ENCODE peak calls at places on chromosomes 2 and 18, in seven cellular contexts. One of them, this sample, is unnamed.

GRCh38 chr2:235357881-235358280 is 136.0 kb upstream of the AGAP1 start:
- DNase-seq in lung: no peak
- DNase-seq in upper lobe of right lung: no peak
- DNase-seq in Peyer's patch: no peak
- DNase-seq in PC-9: no peak
- DNase-seq in heart right ventricle: no peak
- DNase-seq in CD8-positive, alpha-beta T cell: no peak
- DNase-seq in this sample: no peak

GRCh38 chr2:33214436-33214835 is 262.0 kb upstream of the RASGRP3 start:
- DNase-seq in lung: no peak
- DNase-seq in upper lobe of right lung: no peak
- DNase-seq in Peyer's patch: no peak
- DNase-seq in PC-9: no peak
- DNase-seq in heart right ventricle: peak; percentile 51
- DNase-seq in CD8-positive, alpha-beta T cell: no peak
- DNase-seq in this sample: no peak

GRCh38 chr2:1153959-1154358 is 203.3 kb downstream of the SNTG2 start:
- DNase-seq in lung: no peak
- DNase-seq in upper lobe of right lung: peak; percentile 66
- DNase-seq in Peyer's patch: no peak
- DNase-seq in PC-9: no peak
- DNase-seq in heart right ventricle: peak; percentile 70
- DNase-seq in CD8-positive, alpha-beta T cell: no peak
- DNase-seq in this sample: no peak

GRCh38 chr18:72155327-72155726 is 388.8 kb downstream of the CBLN2 start:
- DNase-seq in lung: no peak
- DNase-seq in upper lobe of right lung: no peak
- DNase-seq in Peyer's patch: no peak
- DNase-seq in PC-9: no peak
- DNase-seq in heart right ventricle: no peak
- DNase-seq in CD8-positive, alpha-beta T cell: no peak
- DNase-seq in this sample: no peak

GRCh38 chr2:206125914-206126313 is 33.3 kb downstream of the NDUFS1 start:
- DNase-seq in lung: no peak
- DNase-seq in upper lobe of right lung: no peak
- DNase-seq in Peyer's patch: no peak
- DNase-seq in PC-9: no peak
- DNase-seq in heart right ventricle: no peak
- DNase-seq in CD8-positive, alpha-beta T cell: no peak
- DNase-seq in this sample: no peak

GRCh38 chr2:237259201-237259600 is 154.8 kb downstream of the COL6A3 start:
- DNase-seq in lung: no peak
- DNase-seq in upper lobe of right lung: no peak
- DNase-seq in Peyer's patch: no peak
- DNase-seq in PC-9: no peak
- DNase-seq in heart right ventricle: no peak
- DNase-seq in CD8-positive, alpha-beta T cell: no peak
- DNase-seq in this sample: no peak

GRCh38 chr2:104794416-104794815 is 59.5 kb upstream of the POU3F3 start:
- DNase-seq in lung: no peak
- DNase-seq in upper lobe of right lung: no peak
- DNase-seq in Peyer's patch: no peak
- DNase-seq in PC-9: no peak
- DNase-seq in heart right ventricle: no peak
- DNase-seq in CD8-positive, alpha-beta T cell: no peak
- DNase-seq in this sample: no peak

GRCh38 chr2:233025706-233026105 is 6.8 kb upstream of the NEU2 start:
- DNase-seq in lung: no peak
- DNase-seq in upper lobe of right lung: no peak
- DNase-seq in Peyer's patch: no peak
- DNase-seq in PC-9: no peak
- DNase-seq in heart right ventricle: no peak
- DNase-seq in CD8-positive, alpha-beta T cell: no peak
- DNase-seq in this sample: no peak

GRCh38 chr2:208042041-208042440 is 16.7 kb upstream of the PLEKHM3 start:
- DNase-seq in lung: no peak
- DNase-seq in upper lobe of right lung: no peak
- DNase-seq in Peyer's patch: no peak
- DNase-seq in PC-9: no peak
- DNase-seq in heart right ventricle: no peak
- DNase-seq in CD8-positive, alpha-beta T cell: no peak
- DNase-seq in this sample: no peak

GRCh38 chr2:206113148-206113547 is 27.2 kb upstream of the INO80D start:
- DNase-seq in lung: no peak
- DNase-seq in upper lobe of right lung: no peak
- DNase-seq in Peyer's patch: no peak
- DNase-seq in PC-9: no peak
- DNase-seq in heart right ventricle: no peak
- DNase-seq in CD8-positive, alpha-beta T cell: no peak
- DNase-seq in this sample: no peak

GRCh38 chr2:219739061-219739460 is 111.6 kb downstream of the SLC4A3 start:
- DNase-seq in lung: no peak
- DNase-seq in upper lobe of right lung: no peak
- DNase-seq in Peyer's patch: no peak
- DNase-seq in PC-9: no peak
- DNase-seq in heart right ventricle: no peak
- DNase-seq in CD8-positive, alpha-beta T cell: no peak
- DNase-seq in this sample: no peak

GRCh38 chr2:26008851-26009566 is 24.9 kb upstream of the RAB10 start:
- DNase-seq in lung: peak; percentile 78
- DNase-seq in upper lobe of right lung: peak; percentile 69
- DNase-seq in Peyer's patch: peak; percentile 79
- DNase-seq in PC-9: peak; percentile 85
- DNase-seq in heart right ventricle: peak; percentile 52
- DNase-seq in CD8-positive, alpha-beta T cell: no peak
- DNase-seq in this sample: no peak

GRCh38 chr2:236120006-236120740 is 48.0 kb downstream of the GBX2 start:
- DNase-seq in lung: no peak
- DNase-seq in upper lobe of right lung: no peak
- DNase-seq in Peyer's patch: no peak
- DNase-seq in PC-9: no peak
- DNase-seq in heart right ventricle: no peak
- DNase-seq in CD8-positive, alpha-beta T cell: no peak
- DNase-seq in this sample: no peak

GRCh38 chr18:46859855-46860254 is 57.5 kb downstream of the PIAS2 start:
- DNase-seq in lung: no peak
- DNase-seq in upper lobe of right lung: no peak
- DNase-seq in Peyer's patch: no peak
- DNase-seq in PC-9: no peak
- DNase-seq in heart right ventricle: no peak
- DNase-seq in CD8-positive, alpha-beta T cell: no peak
- DNase-seq in this sample: no peak

GRCh38 chr18:55419939-55420664 is 167.9 kb downstream of the TCF4 start:
- DNase-seq in lung: no peak
- DNase-seq in upper lobe of right lung: no peak
- DNase-seq in Peyer's patch: no peak
- DNase-seq in PC-9: no peak
- DNase-seq in heart right ventricle: no peak
- DNase-seq in CD8-positive, alpha-beta T cell: no peak
- DNase-seq in this sample: no peak

GRCh38 chr2:85797959-85798358 is 44.2 kb downstream of the ATOH8 start:
- DNase-seq in lung: no peak
- DNase-seq in upper lobe of right lung: no peak
- DNase-seq in Peyer's patch: no peak
- DNase-seq in PC-9: no peak
- DNase-seq in heart right ventricle: no peak
- DNase-seq in CD8-positive, alpha-beta T cell: no peak
- DNase-seq in this sample: no peak

GRCh38 chr2:24672589-24672988 is 120.6 kb downstream of the PTRHD1 start:
- DNase-seq in lung: no peak
- DNase-seq in upper lobe of right lung: no peak
- DNase-seq in Peyer's patch: no peak
- DNase-seq in PC-9: no peak
- DNase-seq in heart right ventricle: no peak
- DNase-seq in CD8-positive, alpha-beta T cell: no peak
- DNase-seq in this sample: no peak

GRCh38 chr2:237141556-237141955 is 55.9 kb downstream of the COPS8 start:
- DNase-seq in lung: no peak
- DNase-seq in upper lobe of right lung: peak; percentile 15
- DNase-seq in Peyer's patch: no peak
- DNase-seq in PC-9: no peak
- DNase-seq in heart right ventricle: no peak
- DNase-seq in CD8-positive, alpha-beta T cell: no peak
- DNase-seq in this sample: no peak

GRCh38 chr2:105515581-105516415 is 116.9 kb upstream of the FHL2 start:
- DNase-seq in lung: peak; percentile 40
- DNase-seq in upper lobe of right lung: peak; percentile 76
- DNase-seq in Peyer's patch: no peak
- DNase-seq in PC-9: no peak
- DNase-seq in heart right ventricle: peak; percentile 89
- DNase-seq in CD8-positive, alpha-beta T cell: no peak
- DNase-seq in this sample: no peak

GRCh38 chr2:61632276-61633169 is 94.4 kb upstream of the XPO1 start:
- DNase-seq in lung: no peak
- DNase-seq in upper lobe of right lung: no peak
- DNase-seq in Peyer's patch: peak; percentile 41
- DNase-seq in PC-9: no peak
- DNase-seq in heart right ventricle: no peak
- DNase-seq in CD8-positive, alpha-beta T cell: no peak
- DNase-seq in this sample: no peak

GRCh38 chr2:95315801-95316411 is 18.8 kb downstream of the KCNIP3 start:
- DNase-seq in lung: no peak
- DNase-seq in upper lobe of right lung: no peak
- DNase-seq in Peyer's patch: no peak
- DNase-seq in PC-9: peak; percentile 61
- DNase-seq in heart right ventricle: no peak
- DNase-seq in CD8-positive, alpha-beta T cell: no peak
- DNase-seq in this sample: no peak

GRCh38 chr2:239313251-239313650 is 87.6 kb downstream of the HDAC4 start:
- DNase-seq in lung: no peak
- DNase-seq in upper lobe of right lung: no peak
- DNase-seq in Peyer's patch: no peak
- DNase-seq in PC-9: no peak
- DNase-seq in heart right ventricle: peak; percentile 4
- DNase-seq in CD8-positive, alpha-beta T cell: peak; percentile 0
- DNase-seq in this sample: no peak

GRCh38 chr2:47089083-47089464 is 66.0 kb downstream of the STPG4 start:
- DNase-seq in lung: no peak
- DNase-seq in upper lobe of right lung: no peak
- DNase-seq in Peyer's patch: no peak
- DNase-seq in PC-9: no peak
- DNase-seq in heart right ventricle: no peak
- DNase-seq in CD8-positive, alpha-beta T cell: no peak
- DNase-seq in this sample: no peak

GRCh38 chr2:171957061-171957460 is 34.8 kb downstream of the HAT1 start:
- DNase-seq in lung: no peak
- DNase-seq in upper lobe of right lung: no peak
- DNase-seq in Peyer's patch: no peak
- DNase-seq in PC-9: peak; percentile 21
- DNase-seq in heart right ventricle: no peak
- DNase-seq in CD8-positive, alpha-beta T cell: no peak
- DNase-seq in this sample: no peak

GRCh38 chr2:82007051-82007664 is 1702.6 kb upstream of the LRRTM1 start:
- DNase-seq in lung: no peak
- DNase-seq in upper lobe of right lung: no peak
- DNase-seq in Peyer's patch: no peak
- DNase-seq in PC-9: no peak
- DNase-seq in heart right ventricle: no peak
- DNase-seq in CD8-positive, alpha-beta T cell: no peak
- DNase-seq in this sample: no peak

GRCh38 chr2:96099861-96100798 is 16.2 kb downstream of the ADRA2B start:
- DNase-seq in lung: no peak
- DNase-seq in upper lobe of right lung: peak; percentile 61
- DNase-seq in Peyer's patch: peak; percentile 38
- DNase-seq in PC-9: no peak
- DNase-seq in heart right ventricle: peak; percentile 3
- DNase-seq in CD8-positive, alpha-beta T cell: peak; percentile 2
- DNase-seq in this sample: no peak

GRCh38 chr2:200379481-200380120 is 73.1 kb downstream of the SPATS2L start:
- DNase-seq in lung: no peak
- DNase-seq in upper lobe of right lung: no peak
- DNase-seq in Peyer's patch: no peak
- DNase-seq in PC-9: no peak
- DNase-seq in heart right ventricle: no peak
- DNase-seq in CD8-positive, alpha-beta T cell: no peak
- DNase-seq in this sample: no peak

GRCh38 chr2:200376422-200377142 is 70.1 kb downstream of the SPATS2L start:
- DNase-seq in lung: no peak
- DNase-seq in upper lobe of right lung: no peak
- DNase-seq in Peyer's patch: peak; percentile 73
- DNase-seq in PC-9: peak; percentile 70
- DNase-seq in heart right ventricle: peak; percentile 12
- DNase-seq in CD8-positive, alpha-beta T cell: no peak
- DNase-seq in this sample: peak; percentile 13

GRCh38 chr2:200377143-200377773 is 70.8 kb downstream of the SPATS2L start:
- DNase-seq in lung: no peak
- DNase-seq in upper lobe of right lung: no peak
- DNase-seq in Peyer's patch: no peak
- DNase-seq in PC-9: no peak
- DNase-seq in heart right ventricle: no peak
- DNase-seq in CD8-positive, alpha-beta T cell: no peak
- DNase-seq in this sample: no peak

GRCh38 chr2:200378652-200379290 is 72.3 kb downstream of the SPATS2L start:
- DNase-seq in lung: no peak
- DNase-seq in upper lobe of right lung: no peak
- DNase-seq in Peyer's patch: no peak
- DNase-seq in PC-9: no peak
- DNase-seq in heart right ventricle: no peak
- DNase-seq in CD8-positive, alpha-beta T cell: no peak
- DNase-seq in this sample: no peak

GRCh38 chr2:200377774-200378336 is 71.4 kb downstream of the SPATS2L start:
- DNase-seq in lung: no peak
- DNase-seq in upper lobe of right lung: no peak
- DNase-seq in Peyer's patch: peak; percentile 74
- DNase-seq in PC-9: peak; percentile 77
- DNase-seq in heart right ventricle: no peak
- DNase-seq in CD8-positive, alpha-beta T cell: no peak
- DNase-seq in this sample: no peak
- H3K4me1 ChIP-seq in lung: peaks cover 37% of the 10 kb centered on the region
- H3K4me1 ChIP-seq in upper lobe of right lung: peaks cover 63% of the 10 kb centered on the region
- H3K4me1 ChIP-seq in Peyer's patch: no peaks in the 10 kb centered on the region
- H3K4me1 ChIP-seq in PC-9: peaks cover 92% of the 10 kb centered on the region
- H3K4me1 ChIP-seq in heart right ventricle: peaks cover 68% of the 10 kb centered on the region
- H3K4me1 ChIP-seq in CD8-positive, alpha-beta T cell: peaks cover 23% of the 10 kb centered on the region
- H3K4me1 ChIP-seq in this sample: peaks cover 21% of the 10 kb centered on the region

GRCh38 chr2:159904565-159905281 is 106.7 kb upstream of the CD302 start:
- DNase-seq in lung: peak; percentile 81
- DNase-seq in upper lobe of right lung: peak; percentile 91
- DNase-seq in Peyer's patch: peak; percentile 94
- DNase-seq in PC-9: peak; percentile 81
- DNase-seq in heart right ventricle: peak; percentile 9
- DNase-seq in CD8-positive, alpha-beta T cell: peak; percentile 80
- DNase-seq in this sample: peak; percentile 78
- H3K27ac ChIP-seq in lung: peak within 1 kb of the TSS; percentile 79
- H3K27ac ChIP-seq in upper lobe of right lung: peak within 1 kb of the TSS; percentile 44
- H3K27ac ChIP-seq in Peyer's patch: peak within 1 kb of the TSS; percentile 87
- H3K27ac ChIP-seq in PC-9: no peak within 1 kb of the TSS
- H3K27ac ChIP-seq in heart right ventricle: no peak within 1 kb of the TSS
- H3K27ac ChIP-seq in CD8-positive, alpha-beta T cell: peak within 1 kb of the TSS; percentile 94
- H3K27ac ChIP-seq in this sample: peak within 1 kb of the TSS; percentile 80

GRCh38 chr2:28032816-28033215 is 142.3 kb downstream of the BABAM2 start:
- DNase-seq in lung: no peak
- DNase-seq in upper lobe of right lung: no peak
- DNase-seq in Peyer's patch: no peak
- DNase-seq in PC-9: no peak
- DNase-seq in heart right ventricle: no peak
- DNase-seq in CD8-positive, alpha-beta T cell: no peak
- DNase-seq in this sample: no peak
- H3K4me1 ChIP-seq in lung: peaks cover 12% of the 10 kb centered on the region
- H3K4me1 ChIP-seq in upper lobe of right lung: no peaks in the 10 kb centered on the region
- H3K4me1 ChIP-seq in Peyer's patch: no peaks in the 10 kb centered on the region
- H3K4me1 ChIP-seq in PC-9: no peaks in the 10 kb centered on the region
- H3K4me1 ChIP-seq in heart right ventricle: peaks cover 6% of the 10 kb centered on the region
- H3K4me1 ChIP-seq in CD8-positive, alpha-beta T cell: no peaks in the 10 kb centered on the region
- H3K4me1 ChIP-seq in this sample: no peaks in the 10 kb centered on the region

GRCh38 chr2:110115291-110116032 is at the start of gene MALL:
- DNase-seq in lung: peak; percentile 59
- DNase-seq in upper lobe of right lung: peak; percentile 86
- DNase-seq in Peyer's patch: peak; percentile 76
- DNase-seq in PC-9: peak; percentile 77
- DNase-seq in heart right ventricle: no peak
- DNase-seq in CD8-positive, alpha-beta T cell: no peak
- DNase-seq in this sample: no peak
- H3K27ac ChIP-seq in lung: peak within 1 kb of the TSS; percentile 79
- H3K27ac ChIP-seq in upper lobe of right lung: peak within 1 kb of the TSS; percentile 70
- H3K27ac ChIP-seq in Peyer's patch: peak within 1 kb of the TSS; percentile 6
- H3K27ac ChIP-seq in PC-9: peak within 1 kb of the TSS; percentile 80
- H3K27ac ChIP-seq in heart right ventricle: peak within 1 kb of the TSS; percentile 44
- H3K27ac ChIP-seq in CD8-positive, alpha-beta T cell: no peak within 1 kb of the TSS
- H3K27ac ChIP-seq in this sample: no peak within 1 kb of the TSS